ENCODE peak calls at places on chromosomes 6 and 20, in ten cellular contexts. O, S, P, H, Q, G, A, C, D and X are unnamed samples.

GRCh38 chr20:43751167-43752050 is 24.6 kb upstream of the GTSF1L start:
- DNase-seq in O (peak; percentile 93), S (no peak), P (no peak), H (peak; percentile 65), Q (no peak), G (no peak), A (no peak), C (peak; percentile 92), D (peak; percentile 85), X (no peak)

GRCh38 chr6:37882724-37883413 is 63.3 kb downstream of the ZFAND3 start:
- DNase-seq in O (peak; percentile 84), S (no peak), P (no peak), H (peak; percentile 60), Q (no peak), G (no peak), A (no peak), C (peak; percentile 79), D (no peak), X (no peak)

GRCh38 chr6:10458287-10458686 is 43.4 kb upstream of the TFAP2A start:
- DNase-seq in O (no peak), S (no peak), P (no peak), H (no peak), Q (no peak), G (no peak), A (no peak), C (no peak), D (no peak), X (peak; percentile 35)

GRCh38 chr20:57577679-57578475 is 17.0 kb downstream of the PCK1 start:
- DNase-seq in O (no peak), S (no peak), P (no peak), H (no peak), Q (no peak), G (no peak), A (no peak), C (no peak), D (no peak), X (no peak)

GRCh38 chr6:114061116-114061515 is 90.2 kb upstream of the HDAC2 start:
- DNase-seq in O (no peak), S (no peak), P (no peak), H (no peak), Q (no peak), G (no peak), A (no peak), C (no peak), D (no peak), X (no peak)

GRCh38 chr6:131281471-131282270 is 146.4 kb downstream of the AKAP7 start:
- DNase-seq in O (peak; percentile 79), S (no peak), P (no peak), H (no peak), Q (peak; percentile 19), G (no peak), A (no peak), C (no peak), D (no peak), X (no peak)

GRCh38 chr6:41200296-41200900 is 551 bp downstream of the TREML2 start:
- DNase-seq in O (peak; percentile 27), S (no peak), P (no peak), H (peak; percentile 15), Q (no peak), G (no peak), A (peak; percentile 44), C (no peak), D (no peak), X (no peak)

GRCh38 chr6:82492134-82492533 is 128.5 kb downstream of the TPBG start:
- DNase-seq in O (no peak), S (no peak), P (no peak), H (no peak), Q (no peak), G (no peak), A (no peak), C (no peak), D (no peak), X (no peak)

GRCh38 chr20:6489361-6490154 is 277.9 kb upstream of the BMP2 start:
- DNase-seq in O (peak; percentile 89), S (no peak), P (no peak), H (no peak), Q (no peak), G (no peak), A (no peak), C (no peak), D (no peak), X (no peak)

GRCh38 chr20:4067600-4068261 is 52.4 kb upstream of the RNF24 start:
- DNase-seq in O (peak; percentile 75), S (no peak), P (no peak), H (peak; percentile 86), Q (no peak), G (peak; percentile 74), A (no peak), C (peak; percentile 77), D (no peak), X (no peak)

GRCh38 chr6:43052842-43053544 is 658 bp downstream of the CUL7 start:
- DNase-seq in O (peak; percentile 29), S (no peak), P (no peak), H (peak; percentile 29), Q (no peak), G (no peak), A (no peak), C (no peak), D (peak; percentile 48), X (no peak)

GRCh38 chr6:169425628-169426370 is 172.2 kb upstream of the THBS2 start:
- DNase-seq in O (peak; percentile 24), S (no peak), P (no peak), H (no peak), Q (no peak), G (no peak), A (no peak), C (no peak), D (no peak), X (no peak)

GRCh38 chr20:49028684-49029083 is 17.4 kb upstream of the CSE1L start:
- DNase-seq in O (peak; percentile 11), S (peak; percentile 31), P (no peak), H (peak; percentile 58), Q (no peak), G (no peak), A (no peak), C (peak; percentile 38), D (no peak), X (no peak)

GRCh38 chr20:44736170-44737021 is 9.3 kb upstream of the KCNK15 start:
- DNase-seq in O (peak; percentile 78), S (peak; percentile 86), P (no peak), H (peak; percentile 85), Q (no peak), G (no peak), A (no peak), C (peak; percentile 66), D (no peak), X (peak; percentile 49)

GRCh38 chr6:97014595-97014994 is 90.1 kb downstream of the KLHL32 start:
- DNase-seq in O (no peak), S (no peak), P (no peak), H (no peak), Q (no peak), G (no peak), A (no peak), C (no peak), D (no peak), X (no peak)

GRCh38 chr6:70507166-70507565 is 59.6 kb upstream of the SDHAF4 start:
- DNase-seq in O (no peak), S (no peak), P (no peak), H (no peak), Q (no peak), G (no peak), A (no peak), C (no peak), D (no peak), X (no peak)

GRCh38 chr20:51978081-51978501 is 175.8 kb upstream of the SALL4 start:
- DNase-seq in O (no peak), S (no peak), P (no peak), H (no peak), Q (no peak), G (no peak), A (no peak), C (no peak), D (no peak), X (no peak)

GRCh38 chr6:155024628-155025027 is 29.5 kb downstream of the TIAM2 start:
- DNase-seq in O (no peak), S (no peak), P (no peak), H (no peak), Q (no peak), G (no peak), A (no peak), C (no peak), D (no peak), X (no peak)

GRCh38 chr6:146543211-146543939 is at the start of gene RAB32:
- DNase-seq in O (peak; percentile 95), S (peak; percentile 50), P (peak; percentile 85), H (peak; percentile 92), Q (peak; percentile 94), G (peak; percentile 98), A (peak; percentile 98), C (peak; percentile 94), D (peak; percentile 32), X (peak; percentile 86)
- TF ChIP-seq CTCF in O (peak; percentile 71), S (peak; percentile 67), P (peak; percentile 82), H (peak; percentile 47), Q (peak; percentile 86), G (peak; percentile 69), A (peak; percentile 91), C (peak; percentile 92), D (peak; percentile 17), X (peak; percentile 73)

GRCh38 chr6:4916954-4917561 is 86.8 kb downstream of the RPP40 start:
- DNase-seq in O (no peak), S (no peak), P (no peak), H (no peak), Q (no peak), G (no peak), A (no peak), C (no peak), D (no peak), X (no peak)
- TF ChIP-seq CTCF in O (no peak), S (no peak), P (no peak), H (no peak), Q (no peak), G (no peak), A (no peak), C (no peak), D (no peak), X (no peak)

GRCh38 chr6:26149240-26149639 is 62.0 kb downstream of the HFE start:
- DNase-seq in O (no peak), S (no peak), P (no peak), H (no peak), Q (no peak), G (no peak), A (no peak), C (no peak), D (no peak), X (no peak)
- TF ChIP-seq CTCF in O (no peak), S (no peak), P (no peak), H (no peak), Q (no peak), G (no peak), A (no peak), C (no peak), D (no peak), X (no peak)

DNA sequence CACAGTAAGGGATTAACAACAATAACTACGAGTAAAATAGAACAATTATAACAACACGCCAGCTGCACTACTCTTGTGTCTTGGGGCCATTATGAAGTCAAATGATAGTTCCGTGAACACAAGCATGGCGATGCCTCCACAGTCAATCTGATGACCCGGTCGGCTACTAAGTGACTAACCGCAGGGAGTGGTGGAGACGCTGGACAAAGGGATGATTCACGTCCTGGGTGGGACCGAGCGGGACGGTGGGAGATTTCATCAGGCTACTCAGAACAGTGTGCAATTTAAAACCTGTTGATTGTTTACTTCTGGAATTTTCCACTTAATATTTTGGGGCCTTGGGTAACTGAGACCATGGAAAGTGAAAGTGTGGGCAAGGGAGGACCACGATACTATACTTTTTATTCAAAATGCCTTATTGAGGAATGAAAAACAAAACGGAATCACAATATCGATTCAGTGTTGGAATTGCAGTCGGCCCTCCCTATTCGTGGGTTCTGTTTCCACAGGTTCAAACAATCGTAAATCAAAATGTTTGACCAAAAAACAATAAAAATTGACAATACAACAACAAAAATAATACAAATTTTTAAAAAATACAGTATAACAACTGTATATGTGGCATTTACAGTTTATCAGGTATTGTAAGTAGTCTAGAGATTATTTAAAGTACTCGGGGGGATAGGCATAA is 66.5 kb downstream of the MYLK4 start:
- DNase-seq in O (peak; percentile 15), S (peak; percentile 46), P (no peak), H (no peak), Q (no peak), G (no peak), A (peak; percentile 38), C (no peak), D (no peak), X (no peak)
- TF ChIP-seq CTCF in O (no peak), S (no peak), P (no peak), H (no peak), Q (no peak), G (no peak), A (no peak), C (no peak), D (no peak), X (no peak)